ENCODE peak calls at places on chromosomes 7 and 10, in five cellular contexts. T is heart right ventricle, M is breast epithelium, S is A549, D is body of pancreas. X is an unnamed sample.

GRCh38 chr10:101287922-101288638 is 58.8 kb upstream of the LBX1 start:
- DNase-seq in T (no peak), M (no peak), S (peak; percentile 58), D (peak; percentile 31), X (no peak)

GRCh38 chr10:88377510-88377909 is 205.6 kb downstream of the RNLS start:
- DNase-seq in T (no peak), M (no peak), S (no peak), D (no peak), X (no peak)

GRCh38 chr10:60031664-60032063 is 125.3 kb upstream of the CCDC6 start:
- DNase-seq in T (no peak), M (no peak), S (no peak), D (no peak), X (no peak)

GRCh38 chr10:75042292-75042974 is 69.0 kb upstream of the SAMD8 start:
- DNase-seq in T (no peak), M (no peak), S (no peak), D (no peak), X (no peak)

GRCh38 chr7:130350945-130351663 is 6.5 kb downstream of the CPA5 start:
- DNase-seq in T (peak; percentile 47), M (no peak), S (no peak), D (no peak), X (no peak)

GRCh38 chr7:47225387-47226170 is 356.3 kb downstream of the TNS3 start:
- DNase-seq in T (no peak), M (no peak), S (no peak), D (no peak), X (no peak)

GRCh38 chr7:154364156-154364555 is 312.0 kb downstream of the DPP6 start:
- DNase-seq in T (no peak), M (no peak), S (no peak), D (no peak), X (no peak)

GRCh38 chr10:79139124-79139835 is 70.5 kb downstream of the ZMIZ1 start:
- DNase-seq in T (peak; percentile 75), M (no peak), S (no peak), D (peak; percentile 32), X (no peak)

GRCh38 chr7:45874408-45875131 is 1.7 kb upstream of the CCDC201 start:
- DNase-seq in T (no peak), M (no peak), S (no peak), D (no peak), X (no peak)

GRCh38 chr7:37354661-37355131 is 94.0 kb downstream of the ELMO1 start:
- DNase-seq in T (peak; percentile 74), M (no peak), S (no peak), D (peak; percentile 40), X (no peak)

GRCh38 chr7:128791968-128792319 is at the start of gene CCDC136:
- DNase-seq in T (no peak), M (no peak), S (no peak), D (no peak), X (no peak)

GRCh38 chr10:28530751-28531150 is 2.2 kb upstream of the WAC start:
- DNase-seq in T (no peak), M (no peak), S (no peak), D (no peak), X (no peak)

GRCh38 chr7:7568553-7568952 is 1.9 kb downstream of the MIOS start:
- DNase-seq in T (no peak), M (no peak), S (no peak), D (no peak), X (no peak)

GRCh38 chr10:104104926-104105325 is 17.0 kb upstream of the SFR1 start:
- DNase-seq in T (no peak), M (no peak), S (no peak), D (no peak), X (no peak)

DNA sequence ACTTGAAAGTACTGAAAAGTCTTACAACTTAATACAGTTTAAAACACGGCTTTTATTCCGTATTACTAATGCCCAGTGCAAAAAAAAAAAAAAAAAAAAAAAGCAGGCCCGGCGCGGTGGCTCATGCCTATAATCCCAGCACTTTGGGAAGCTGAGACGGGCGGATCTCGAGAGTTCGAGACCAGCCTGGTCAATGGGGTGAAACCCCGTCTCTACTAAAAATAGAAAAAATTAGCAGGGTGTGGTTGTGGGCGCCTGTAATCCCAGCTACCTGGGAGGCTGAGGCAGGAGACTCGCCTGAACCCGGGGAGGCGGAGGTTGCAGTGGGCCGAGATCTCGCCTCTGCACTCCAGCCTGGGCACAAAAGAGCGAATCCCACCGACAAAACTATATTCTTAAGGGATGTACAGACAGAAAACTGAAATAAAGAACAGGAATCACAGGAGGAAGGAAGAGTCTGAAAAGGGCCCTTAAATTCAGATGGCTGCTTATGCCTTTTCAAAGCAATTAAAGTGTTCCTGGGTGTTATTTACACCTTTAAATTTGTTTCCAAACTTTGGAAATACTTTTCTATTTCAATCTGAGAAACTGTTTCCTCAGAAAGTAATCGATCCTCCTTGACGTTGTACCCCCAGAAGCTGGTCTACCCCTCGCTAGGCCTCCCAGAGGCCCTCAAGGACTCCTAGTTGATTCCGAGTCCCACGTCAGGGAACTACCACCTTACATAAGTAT is 2.1 kb upstream of the KMT2E start:
- DNase-seq in T (no peak), M (no peak), S (no peak), D (peak; percentile 54), X (peak; percentile 16)
- H3K27ac ChIP-seq in T (peak overlapping the region; percentile 98), M (peak overlapping the region; percentile 100), S (peak overlapping the region; percentile 99), D (peak overlapping the region; percentile 100), X (peak overlapping the region; percentile 100)

GRCh38 chr10:31102421-31102820 is 70.8 kb upstream of the ZNF438 start:
- DNase-seq in T (no peak), M (no peak), S (no peak), D (no peak), X (no peak)

GRCh38 chr10:31099664-31100063 is 68.0 kb upstream of the ZNF438 start:
- DNase-seq in T (no peak), M (no peak), S (peak; percentile 47), D (peak; percentile 48), X (no peak)

GRCh38 chr10:31100662-31101061 is 69.0 kb upstream of the ZNF438 start:
- DNase-seq in T (no peak), M (no peak), S (no peak), D (no peak), X (no peak)

GRCh38 chr10:31100176-31100575 is 68.5 kb upstream of the ZNF438 start:
- DNase-seq in T (no peak), M (no peak), S (no peak), D (no peak), X (no peak)

DNA sequence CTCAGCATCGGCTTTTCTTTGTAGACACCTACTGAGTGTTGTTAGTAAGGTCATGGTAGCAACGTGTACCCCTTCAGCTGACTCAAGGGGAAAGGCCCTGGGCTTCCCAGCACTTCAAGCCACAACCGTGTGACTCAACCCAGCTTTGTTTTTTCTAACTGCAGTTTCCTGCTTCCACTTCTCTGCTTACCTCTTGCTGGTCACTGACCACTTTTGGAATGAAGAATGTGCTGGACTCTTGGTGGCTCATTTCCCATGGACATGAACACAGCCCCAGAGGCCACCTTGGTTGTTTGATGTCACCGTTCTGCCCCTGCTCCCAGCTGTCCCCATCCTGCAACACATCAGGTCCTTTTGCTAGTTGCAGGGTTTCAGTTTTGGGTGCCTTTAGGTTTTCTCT is 69.5 kb upstream of the ZNF438 start:
- DNase-seq in T (no peak), M (no peak), S (peak; percentile 35), D (no peak), X (no peak)
- H3K27ac ChIP-seq in T (no peak overlapping the region), M (no peak overlapping the region), S (peak overlapping the region; percentile 62), D (no peak overlapping the region), X (no peak overlapping the region)

GRCh38 chr7:66188645-66189044 is 16.5 kb upstream of the TPST1 start:
- DNase-seq in T (no peak), M (no peak), S (no peak), D (no peak), X (no peak)

GRCh38 chr7:66189695-66190503 is 15.2 kb upstream of the TPST1 start:
- DNase-seq in T (no peak), M (no peak), S (no peak), D (no peak), X (no peak)

GRCh38 chr7:66186991-66187390 is 18.1 kb upstream of the TPST1 start:
- DNase-seq in T (no peak), M (no peak), S (no peak), D (no peak), X (no peak)

GRCh38 chr7:66185680-66186187 is 19.4 kb upstream of the TPST1 start:
- DNase-seq in T (no peak), M (no peak), S (no peak), D (no peak), X (no peak)

DNA sequence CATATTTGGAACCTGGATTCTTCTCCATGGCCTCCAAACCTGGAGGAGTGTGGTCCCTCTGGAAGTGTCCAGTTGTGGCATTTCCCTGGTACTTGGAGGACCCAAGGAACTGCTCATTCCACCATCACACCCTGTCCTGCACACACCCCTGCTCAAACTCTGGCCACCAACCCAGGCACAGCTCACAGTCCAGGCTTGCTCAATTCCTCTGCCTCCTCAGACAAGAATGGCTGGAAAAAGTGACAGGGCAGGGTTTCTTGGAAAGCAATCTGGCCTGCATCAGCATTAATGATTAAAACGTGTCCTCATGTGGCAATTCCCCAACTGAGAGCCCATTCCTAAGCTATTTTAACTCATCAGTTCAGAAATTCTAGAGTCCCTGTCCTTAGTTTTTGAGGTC is 17.2 kb upstream of the TPST1 start:
- DNase-seq in T (peak; percentile 25), M (no peak), S (no peak), D (no peak), X (no peak)
- H3K27ac ChIP-seq in T (no peak overlapping the region), M (no peak overlapping the region), S (no peak overlapping the region), D (no peak overlapping the region), X (no peak overlapping the region)

GRCh38 chr7:28958946-28959417 is 852 bp upstream of the TRIL start:
- DNase-seq in T (no peak), M (peak; percentile 47), S (no peak), D (no peak), X (no peak)
- H3K27ac ChIP-seq in T (peak overlapping the region; percentile 41), M (peak overlapping the region; percentile 94), S (no peak overlapping the region), D (no peak overlapping the region), X (peak overlapping the region; percentile 67)

DNA sequence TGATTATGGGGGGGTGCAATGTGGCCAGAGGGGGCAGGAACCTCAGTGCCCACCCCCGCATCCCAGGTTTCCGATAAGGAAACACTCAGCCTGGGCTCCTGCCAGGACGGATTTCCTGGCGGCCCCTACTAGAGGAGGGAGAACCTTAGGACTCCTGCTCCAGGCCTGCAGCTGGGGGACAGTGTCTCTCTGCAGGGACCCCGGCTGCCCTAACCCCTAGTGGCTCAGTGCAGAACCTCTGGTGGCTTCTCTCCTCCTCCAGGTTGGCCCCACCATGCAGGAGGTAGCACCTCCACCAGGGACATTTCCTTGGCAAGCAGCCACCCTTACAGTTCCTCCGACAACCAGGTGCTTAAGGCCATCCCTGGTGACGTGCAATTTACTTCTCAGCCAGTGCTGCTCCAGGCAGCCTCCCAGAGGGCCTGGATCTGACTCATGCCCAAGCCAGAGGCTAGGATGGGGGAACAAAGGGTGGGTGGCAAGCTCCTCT is 31.9 kb downstream of the SH2B2 start:
- DNase-seq in T (peak; percentile 46), M (no peak), S (peak; percentile 55), D (peak; percentile 50), X (no peak)
- H3K27ac ChIP-seq in T (no peak overlapping the region), M (peak overlapping the region; percentile 35), S (no peak overlapping the region), D (peak overlapping the region; percentile 30), X (no peak overlapping the region)

GRCh38 chr7:2105917-2106316 is 126.8 kb downstream of the MAD1L1 start:
- DNase-seq in T (no peak), M (no peak), S (no peak), D (no peak), X (no peak)

GRCh38 chr7:2108501-2109250 is 124.1 kb downstream of the MAD1L1 start:
- DNase-seq in T (no peak), M (no peak), S (no peak), D (no peak), X (peak; percentile 21)

GRCh38 chr7:2106506-2106905 is 126.2 kb downstream of the MAD1L1 start:
- DNase-seq in T (no peak), M (no peak), S (no peak), D (no peak), X (no peak)

GRCh38 chr7:2106920-2107319 is 125.8 kb downstream of the MAD1L1 start:
- DNase-seq in T (peak; percentile 43), M (peak; percentile 67), S (no peak), D (no peak), X (no peak)

GRCh38 chr7:2107386-2108085 is 125.2 kb downstream of the MAD1L1 start:
- DNase-seq in T (no peak), M (no peak), S (no peak), D (no peak), X (peak; percentile 55)
- H3K27ac ChIP-seq in T (no peak overlapping the region), M (peak overlapping the region; percentile 32), S (no peak overlapping the region), D (no peak overlapping the region), X (peak overlapping the region; percentile 98)

X was measured in caudate nucleus.